ENCODE peak calls at places on chromosomes 7 and 10, in five cellular contexts. V is stimulated activated naive B cell treated with anti-CD40 and anti-IgM and Interleukin-4, amounts not matched to agents 10 μg/mL and 1 μg/mL and 100 μg/mL, for 72 hours; F is Panc1; Y is activated CD4-positive, CD25-positive, alpha-beta regulatory T cell; O is lower leg skin. C is an unnamed sample.
A peak's percentile ranks its signal among the peaks of the same experiment; 100 is the strongest.

GRCh38 chr10:100307716-100308115 is 21.2 kb upstream of the BLOC1S2 start:
- DNase-seq in Y (no peak), V (no peak), F (no peak), O (no peak), C (no peak)

GRCh38 chr7:73988197-73988596 is 39.8 kb upstream of the ELN start:
- DNase-seq in O (no peak), V (no peak), Y (no peak), F (no peak), C (no peak)

GRCh38 chr10:60446070-60446833 is 56.6 kb upstream of the ANK3 start:
- DNase-seq in V (no peak), F (no peak), Y (no peak), O (no peak), C (no peak)

GRCh38 chr10:129547583-129547982 is 80.5 kb downstream of the MGMT start:
- DNase-seq in O (no peak), V (no peak), F (no peak), Y (no peak), C (no peak)

GRCh38 chr7:94212160-94212559 is 182.5 kb upstream of the COL1A2 start:
- DNase-seq in O (no peak), V (no peak), Y (no peak), F (no peak), C (no peak)

GRCh38 chr10:128456271-128456670 is 330.0 kb upstream of the MKI67 start:
- DNase-seq in V (no peak), O (no peak), Y (no peak), F (no peak), C (no peak)

GRCh38 chr10:28722065-28722803 is 44.9 kb downstream of the BAMBI start:
- DNase-seq in O (no peak), Y (no peak), F (no peak), V (no peak), C (no peak)

GRCh38 chr7:30327813-30328212 is 43.4 kb downstream of the ZNRF2 start:
- DNase-seq in O (no peak), Y (no peak), F (no peak), V (no peak), C (no peak)

GRCh38 chr7:7943951-7944350 is 24.6 kb upstream of the GLCCI1 start:
- DNase-seq in F (no peak), O (no peak), Y (no peak), V (no peak), C (no peak)

GRCh38 chr10:75096749-75097148 is 14.7 kb upstream of the SAMD8 start:
- DNase-seq in V (no peak), O (no peak), Y (no peak), F (no peak), C (no peak)

GRCh38 chr7:151119055-151119415 is 32.8 kb downstream of the AGAP3 start:
- DNase-seq in V (no peak), O (no peak), F (no peak), Y (no peak), C (no peak)

GRCh38 chr7:29194206-29194593 is 375 bp upstream of the CHN2 start:
- DNase-seq in F (no peak), Y (no peak), V (no peak), O (no peak), C (no peak)

GRCh38 chr7:959271-959670 is 4.8 kb upstream of the ADAP1 start:
- DNase-seq in O (no peak), Y (no peak), F (no peak), V (no peak), C (no peak)

GRCh38 chr7:1511829-1512422 is 7.7 kb upstream of the INTS1 start:
- DNase-seq in F (no peak), V (no peak), O (no peak), Y (no peak), C (no peak)

GRCh38 chr10:43939939-43940810 is 291.5 kb upstream of the ZNF32 start:
- DNase-seq in O (no peak), F (no peak), V (no peak), Y (no peak), C (no peak)

GRCh38 chr10:75662715-75663114 is 231.3 kb downstream of the LRMDA start:
- DNase-seq in O (peak; percentile 80), F (no peak), V (no peak), Y (no peak), C (no peak)

GRCh38 chr7:69564454-69565417 is 33.5 kb upstream of the AUTS2 start:
- DNase-seq in O (peak; percentile 17), Y (no peak), F (no peak), V (no peak), C (no peak)

GRCh38 chr10:36263871-36264270 is 621.8 kb upstream of the FZD8 start:
- DNase-seq in O (no peak), V (no peak), Y (no peak), F (no peak), C (no peak)

GRCh38 chr7:48637382-48637781 is 287.0 kb upstream of the CDC14C start:
- DNase-seq in F (peak; percentile 42), O (no peak), V (no peak), Y (no peak), C (no peak)

GRCh38 chr7:152894295-152895170 is 135.0 kb downstream of the ACTR3B start:
- DNase-seq in O (no peak), Y (no peak), F (no peak), V (no peak), C (peak; percentile 46)

GRCh38 chr10:86958831-86959736 is 685 bp downstream of the SNCG start:
- DNase-seq in O (no peak), Y (no peak), F (no peak), V (no peak), C (no peak)

GRCh38 chr7:711093-711966 is 15.2 kb upstream of the DNAAF5 start:
- DNase-seq in Y (no peak), V (no peak), F (no peak), O (no peak), C (no peak)

GRCh38 chr7:117163101-117163500 is 159.8 kb downstream of the WNT2 start:
- DNase-seq in F (no peak), O (no peak), Y (no peak), V (no peak), C (no peak)

GRCh38 chr10:131749767-131750142 is 151.1 kb upstream of the PPP2R2D start:
- DNase-seq in O (no peak), F (no peak), Y (no peak), V (no peak), C (no peak)

GRCh38 chr7:158706710-158707590 is 2.3 kb upstream of the NCAPG2 start:
- DNase-seq in V (no peak), F (no peak), Y (no peak), O (no peak), C (no peak)

GRCh38 chr10:11901454-11902431 is 78.6 kb downstream of the PROSER2 start:
- DNase-seq in O (no peak), V (no peak), F (no peak), Y (no peak), C (no peak)

GRCh38 chr7:149245744-149246143 is 6.3 kb downstream of the ZNF212 start:
- DNase-seq in V (no peak), F (no peak), Y (no peak), O (no peak), C (no peak)

C was measured in germinal center.